ENCODE peak calls at places on chromosomes 4 and X, in five cellular contexts. G is choroid plexus epithelial cell, J is epithelial cell of esophagus, Z is mesothelial cell of epicardium, L is fibroblast of the aortic adventitia. W is an unnamed sample.

GRCh38 chr4:37453361-37454262 is 209.1 kb downstream of the NWD2 start:
- DNase-seq in Z (peak; percentile 81), G (peak; percentile 15), L (peak; percentile 6), J (peak; percentile 75), W (peak; percentile 29)

GRCh38 chr4:4818440-4819212 is 40.8 kb upstream of the MSX1 start:
- DNase-seq in Z (no peak), G (no peak), J (no peak), L (no peak), W (no peak)

GRCh38 chr4:139689093-139689722 is 23.6 kb downstream of the MGST2 start:
- DNase-seq in L (no peak), J (no peak), Z (no peak), G (no peak), W (no peak)

GRCh38 chr4:84529169-84529751 is 30.2 kb upstream of the NKX6-1 start:
- DNase-seq in G (peak; percentile 49), L (peak; percentile 44), Z (no peak), J (peak; percentile 37), W (no peak)

GRCh38 chrX:55623100-55623499 is at the start of gene FOXR2:
- DNase-seq in L (no peak), Z (no peak), J (no peak), G (no peak), W (no peak)

GRCh38 chrX:153446950-153447580 is 1.2 kb upstream of the TREX2 start:
- DNase-seq in L (no peak), G (no peak), Z (no peak), J (peak; percentile 8), W (no peak)

GRCh38 chr4:13970349-13970748 is 342.8 kb upstream of the BOD1L1 start:
- DNase-seq in L (no peak), J (no peak), Z (no peak), G (peak; percentile 46), W (no peak)

GRCh38 chr4:56787380-56787779 is 34.1 kb downstream of the SPINK2 start:
- DNase-seq in J (no peak), L (no peak), G (no peak), Z (no peak), W (no peak)

GRCh38 chrX:151488677-151489076 is 74.8 kb upstream of the PASD1 start:
- DNase-seq in J (peak; percentile 7), L (no peak), Z (no peak), G (peak; percentile 1), W (no peak)

GRCh38 chrX:115958687-115959359 is 211.7 kb upstream of the AGTR2 start:
- DNase-seq in Z (no peak), G (no peak), L (no peak), J (peak; percentile 19), W (no peak)

GRCh38 chrX:10016516-10017132 is 49.5 kb downstream of the CLDN34 start:
- DNase-seq in G (no peak), L (peak; percentile 43), Z (no peak), J (no peak), W (no peak)

GRCh38 chr4:140813804-140814203 is 57.6 kb upstream of the TBC1D9 start:
- DNase-seq in Z (no peak), J (no peak), L (no peak), G (no peak), W (no peak)

GRCh38 chrX:35115205-35115604 is 172.6 kb downstream of the FAM47B start:
- DNase-seq in L (peak; percentile 64), G (peak; percentile 44), Z (no peak), J (peak; percentile 11), W (no peak)

GRCh38 chr4:952881-953573 is 20.3 kb downstream of the DGKQ start:
- DNase-seq in G (no peak), J (no peak), Z (no peak), L (no peak), W (no peak)

GRCh38 chr4:175109933-175110332 is 191.8 kb downstream of the ADAM29 start:
- DNase-seq in Z (no peak), G (no peak), L (no peak), J (no peak), W (no peak)

GRCh38 chr4:76943790-76944189 is 5.8 kb upstream of the SEPTIN11 start:
- DNase-seq in L (no peak), J (no peak), Z (no peak), G (no peak), W (no peak)

GRCh38 chr4:186624951-186625350 is 69.6 kb upstream of the MTNR1A start:
- DNase-seq in L (peak; percentile 70), G (peak; percentile 88), J (no peak), Z (no peak), W (no peak)

GRCh38 chr4:70706516-70706915 is 15.2 kb upstream of the RUFY3 start:
- DNase-seq in J (no peak), Z (no peak), G (no peak), L (no peak), W (no peak)

GRCh38 chrX:106397788-106398538 is 213.8 kb upstream of the RADX start:
- DNase-seq in J (peak; percentile 48), Z (no peak), L (no peak), G (peak; percentile 53), W (no peak)
- TF ChIP-seq CTCF in J (peak; percentile 33), Z (no peak), L (no peak), G (peak; percentile 41), W (no peak)

GRCh38 chrX:2656243-2656836 is 34.8 kb upstream of the CD99 start:
- DNase-seq in J (no peak), L (no peak), G (no peak), Z (no peak), W (no peak)

GRCh38 chrX:2657532-2657931 is 33.6 kb upstream of the CD99 start:
- DNase-seq in J (no peak), L (no peak), G (no peak), Z (no peak), W (no peak)

GRCh38 chrX:2652106-2652505 is 39.0 kb upstream of the CD99 start:
- DNase-seq in L (no peak), Z (no peak), G (no peak), J (no peak), W (no peak)

GRCh38 chrX:2650865-2651264 is 40.2 kb upstream of the CD99 start:
- DNase-seq in J (no peak), G (peak; percentile 12), L (peak; percentile 68), Z (no peak), W (no peak)

GRCh38 chrX:2654436-2655340 is 36.4 kb upstream of the CD99 start:
- DNase-seq in Z (no peak), J (no peak), G (no peak), L (no peak), W (no peak)
- TF ChIP-seq CTCF in Z (no peak), J (no peak), G (no peak), L (no peak), W (no peak)

GRCh38 chr4:78669453-78669852 is 106.7 kb upstream of the BMP2K start:
- DNase-seq in J (no peak), L (no peak), Z (no peak), G (no peak), W (no peak)
- TF ChIP-seq CTCF in J (peak; percentile 43), L (peak; percentile 25), Z (peak; percentile 15), G (peak; percentile 38), W (no peak)

DNA sequence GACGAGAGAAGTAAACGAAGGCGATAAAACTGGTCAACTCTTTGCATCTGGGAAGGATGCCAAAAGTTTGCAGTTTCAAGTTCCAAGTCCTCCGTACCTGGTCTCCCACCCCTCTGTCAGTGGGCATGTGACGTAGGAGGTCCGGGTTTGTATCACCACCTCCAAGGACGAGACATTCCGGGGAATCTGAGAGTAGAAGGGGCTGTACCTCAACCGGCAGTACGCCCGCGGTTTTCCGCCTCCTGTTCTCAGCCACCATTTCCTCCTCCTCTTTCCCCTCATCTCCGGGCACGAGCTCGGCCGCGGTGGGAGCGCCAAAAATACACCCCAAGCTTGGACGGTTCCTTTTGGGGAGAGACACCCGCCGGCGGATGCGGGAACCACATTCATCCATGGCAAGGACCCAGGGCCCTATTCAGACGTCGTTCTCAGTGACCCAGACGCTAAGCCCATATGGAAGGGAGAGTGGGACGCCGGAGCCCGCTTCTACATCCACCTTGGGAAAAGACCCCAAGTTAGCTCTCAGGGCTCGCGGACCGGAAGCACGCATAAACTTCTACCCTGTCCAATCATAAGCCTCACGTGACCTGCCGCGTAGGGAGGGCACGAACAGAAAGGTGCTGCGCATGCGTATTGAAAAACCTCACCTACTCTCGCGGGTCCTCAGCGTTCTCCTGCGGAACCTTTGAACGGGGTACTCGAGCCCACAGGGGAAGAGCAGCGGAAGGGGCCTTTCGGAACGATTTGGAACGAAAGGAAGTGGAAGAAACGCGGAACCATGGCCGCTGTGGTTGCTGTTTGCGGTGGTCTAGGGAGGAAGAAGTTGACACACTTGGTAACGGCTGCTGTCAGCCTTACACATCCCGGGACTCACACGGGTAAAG is at the start of the genes HELQ and MRPS18C:
- DNase-seq in L (peak; percentile 99), Z (peak; percentile 93), G (peak; percentile 100), J (peak; percentile 98), W (peak; percentile 95)
- TF ChIP-seq CTCF in L (peak; percentile 40), Z (no peak), G (peak; percentile 49), J (peak; percentile 46), W (no peak)

GRCh38 chr4:42473071-42473684 is 75.9 kb downstream of the SHISA3 start:
- DNase-seq in L (no peak), J (no peak), Z (no peak), G (no peak), W (no peak)
- TF ChIP-seq CTCF in L (no peak), J (no peak), Z (no peak), G (no peak), W (no peak)

DNA sequence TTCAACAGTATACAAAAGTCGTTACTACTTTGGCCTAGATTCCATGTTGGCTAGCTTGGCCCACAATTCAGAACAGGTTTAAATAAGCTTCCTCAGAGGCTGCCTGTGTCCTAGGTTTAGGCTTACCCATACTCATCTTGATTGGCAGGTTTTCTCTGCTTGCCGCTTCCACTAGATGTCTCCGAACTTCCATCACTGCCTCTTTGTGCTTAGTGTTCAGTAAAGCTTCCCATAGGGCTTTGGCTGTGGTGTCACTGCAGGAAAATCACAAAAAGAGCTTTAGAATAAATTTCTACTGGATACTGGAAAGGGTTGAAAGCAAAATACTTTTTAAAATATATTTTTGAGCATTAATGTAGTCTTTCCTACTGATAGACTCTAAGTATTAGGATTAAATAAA is 52.4 kb downstream of the SCFD2 start:
- DNase-seq in J (peak; percentile 38), L (peak; percentile 27), G (peak; percentile 77), Z (no peak), W (no peak)
- TF ChIP-seq CTCF in J (peak; percentile 39), L (peak; percentile 1), G (peak; percentile 70), Z (no peak), W (no peak)

GRCh38 chr4:177489847-177490246 is 47.6 kb upstream of the AGA start:
- DNase-seq in Z (no peak), J (peak; percentile 53), L (peak; percentile 6), G (peak; percentile 48), W (no peak)
- TF ChIP-seq CTCF in Z (no peak), J (no peak), L (no peak), G (no peak), W (no peak)

GRCh38 chr4:165129924-165130323 is 17.3 kb upstream of the TMEM192 start:
- DNase-seq in L (no peak), Z (no peak), J (no peak), G (no peak), W (no peak)

DNA sequence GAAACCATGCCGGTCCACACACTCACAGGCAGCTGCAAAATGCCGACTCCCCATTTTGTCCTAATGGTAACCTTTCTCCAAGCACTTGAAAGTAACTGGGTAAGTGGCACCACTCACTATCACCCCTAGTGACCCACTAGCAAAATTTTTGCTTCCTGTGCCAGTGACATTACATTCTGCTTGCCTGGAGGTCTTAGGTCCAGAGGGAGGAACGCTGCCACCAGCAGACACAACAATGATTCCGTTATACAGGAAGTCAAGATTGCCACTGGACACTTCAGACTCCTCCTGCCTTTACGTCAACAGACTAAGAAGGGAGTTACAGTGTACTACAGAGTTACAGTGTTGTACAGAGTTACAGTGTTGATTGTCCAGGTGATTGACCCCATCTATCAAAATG is 11.8 kb upstream of the TMEM192 start:
- DNase-seq in G (no peak), Z (no peak), J (peak; percentile 23), L (no peak), W (no peak)
- TF ChIP-seq CTCF in G (no peak), Z (no peak), J (no peak), L (no peak), W (no peak)

GRCh38 chr4:6343950-6344408 is 74.3 kb downstream of the WFS1 start:
- DNase-seq in G (peak; percentile 60), Z (no peak), J (peak; percentile 73), L (peak; percentile 54), W (no peak)
- TF ChIP-seq CTCF in G (no peak), Z (no peak), J (no peak), L (peak; percentile 6), W (no peak)

W was measured in omental fat pad.